ENCODE peak calls at places on chromosomes 16 and 17, in five cellular contexts. R is activated naive CD8-positive, alpha-beta T cell treated with anti-CD3 and anti-CD28 coated beads for 36 hours; X is stimulated activated effector memory CD8-positive, alpha-beta T cell treated with anti-CD3 and anti-CD28 coated beads, Interleukin-12 subunit alpha, Interleukin-12 subunit beta, amount 100 ng/mL, for 72 hours; Q is A549; J is Caco-2. P is an unnamed sample.

GRCh38 chr16:46918905-46919792 is 35.0 kb downstream of the GPT2 start:
- DNase-seq in X (no peak), J (peak; percentile 73), Q (no peak), R (no peak), P (no peak)

GRCh38 chr16:82301108-82301755 is 131.2 kb upstream of the MPHOSPH6 start:
- DNase-seq in R (no peak), X (no peak), Q (no peak), J (no peak), P (no peak)

GRCh38 chr16:55815320-55815719 is 17.6 kb downstream of the CES1 start:
- DNase-seq in X (no peak), J (no peak), Q (no peak), R (no peak), P (no peak)

GRCh38 chr17:66633322-66633965 is 201.5 kb upstream of the CACNG5 start:
- DNase-seq in R (peak; percentile 60), J (no peak), Q (no peak), X (peak; percentile 68), P (no peak)

GRCh38 chr16:51540259-51540658 is 389.2 kb upstream of the SALL1 start:
- DNase-seq in J (no peak), Q (no peak), R (no peak), X (no peak), P (no peak)

GRCh38 chr16:75043175-75043937 is 44.5 kb downstream of the ZNRF1 start:
- DNase-seq in R (no peak), Q (no peak), X (no peak), J (no peak), P (no peak)

GRCh38 chr17:41308251-41308917 is 725 bp downstream of the KRTAP16-1 start:
- DNase-seq in Q (no peak), J (no peak), R (peak; percentile 34), X (peak; percentile 76), P (no peak)

GRCh38 chr17:72697602-72698146 is 394.8 kb downstream of the SLC39A11 start:
- DNase-seq in Q (no peak), R (no peak), J (no peak), X (no peak), P (peak; percentile 52)

GRCh38 chr16:3503513-3503912 is 2.7 kb downstream of the CLUAP1 start:
- DNase-seq in J (no peak), X (peak; percentile 67), Q (no peak), R (peak; percentile 64), P (no peak)

GRCh38 chr17:77420804-77421634 is 280.2 kb downstream of the SEC14L1 start:
- DNase-seq in J (no peak), Q (peak; percentile 54), X (no peak), R (no peak), P (no peak)

GRCh38 chr17:82553210-82553930 is 33.8 kb downstream of the FOXK2 start:
- DNase-seq in J (no peak), X (no peak), Q (no peak), R (no peak), P (no peak)

GRCh38 chr16:67028555-67029248 is at the start of gene CBFB:
- DNase-seq in X (peak; percentile 97), J (peak; percentile 98), R (peak; percentile 95), Q (peak; percentile 97), P (peak; percentile 49)

GRCh38 chr16:28930652-28931051 is 1.1 kb upstream of the CD19 start:
- DNase-seq in J (no peak), R (no peak), X (no peak), Q (no peak), P (no peak)

GRCh38 chr16:53053967-53054669 is 673 bp upstream of the CHD9 start:
- DNase-seq in J (no peak), Q (no peak), X (peak; percentile 52), R (peak; percentile 13), P (no peak)

GRCh38 chr16:54071516-54071915 is 215.1 kb downstream of the IRX3 start:
- DNase-seq in Q (no peak), J (no peak), R (no peak), X (no peak), P (no peak)

GRCh38 chr17:7841622-7842379 is 7.8 kb downstream of the KDM6B start:
- DNase-seq in R (peak; percentile 90), X (peak; percentile 95), J (peak; percentile 91), Q (peak; percentile 90), P (peak; percentile 82)

GRCh38 chr16:69747115-69747514 is 7.6 kb downstream of the NOB1 start:
- DNase-seq in J (no peak), X (no peak), R (no peak), Q (no peak), P (no peak)